ENCODE peak calls at places on chromosome 1, in four cellular contexts. L, Z, V and H are unnamed samples.

GRCh38 chr1:239155466-239155865 is 230.9 kb upstream of the CHRM3 start:
- DNase-seq in L (no peak), Z (no peak), V (no peak), H (no peak)

GRCh38 chr1:196401454-196401838 is 206.8 kb downstream of the KCNT2 start:
- DNase-seq in L (no peak), Z (no peak), V (no peak), H (peak; percentile 48)

GRCh38 chr1:10901091-10901893 is 104.8 kb upstream of the CASZ1 start:
- DNase-seq in L (peak; percentile 59), Z (peak; percentile 70), V (no peak), H (no peak)

GRCh38 chr1:72557446-72558049 is 275.2 kb upstream of the NEGR1 start:
- DNase-seq in L (no peak), Z (no peak), V (no peak), H (no peak)

GRCh38 chr1:18536356-18536755 is 55.6 kb downstream of the KLHDC7A start:
- DNase-seq in L (no peak), Z (no peak), V (no peak), H (no peak)

GRCh38 chr1:201262963-201263608 is 20.2 kb upstream of the PKP1 start:
- DNase-seq in L (peak; percentile 24), Z (peak; percentile 39), V (no peak), H (no peak)

GRCh38 chr1:210231846-210232523 is 611 bp upstream of the SERTAD4 start:
- DNase-seq in L (no peak), Z (peak; percentile 70), V (no peak), H (no peak)

GRCh38 chr1:93613895-93614294 is 67.7 kb downstream of the BCAR3 start:
- DNase-seq in L (no peak), Z (no peak), V (no peak), H (no peak)

GRCh38 chr1:226132731-226133503 is 53.6 kb downstream of the ACBD3 start:
- DNase-seq in L (no peak), Z (peak; percentile 10), V (no peak), H (no peak)

GRCh38 chr1:201748331-201748730 is 80.6 kb upstream of the IPO9 start:
- DNase-seq in L (no peak), Z (no peak), V (no peak), H (no peak)

GRCh38 chr1:30885580-30886513 is 22.7 kb downstream of the SDC3 start:
- DNase-seq in L (no peak), Z (no peak), V (no peak), H (no peak)

GRCh38 chr1:219733511-219733910 is 120.6 kb upstream of the ZC3H11B start:
- DNase-seq in L (no peak), Z (no peak), V (no peak), H (no peak)

GRCh38 chr1:19484793-19485361 is 462 bp downstream of the CAPZB start:
- DNase-seq in L (peak; percentile 77), Z (peak; percentile 76), V (no peak), H (no peak)

GRCh38 chr1:210123383-210123782 is 109.2 kb upstream of the SERTAD4 start:
- DNase-seq in L (no peak), Z (peak; percentile 40), V (no peak), H (no peak)

GRCh38 chr1:13778431-13778830 is 78.4 kb downstream of the PRDM2 start:
- DNase-seq in L (no peak), Z (no peak), V (no peak), H (no peak)

DNA sequence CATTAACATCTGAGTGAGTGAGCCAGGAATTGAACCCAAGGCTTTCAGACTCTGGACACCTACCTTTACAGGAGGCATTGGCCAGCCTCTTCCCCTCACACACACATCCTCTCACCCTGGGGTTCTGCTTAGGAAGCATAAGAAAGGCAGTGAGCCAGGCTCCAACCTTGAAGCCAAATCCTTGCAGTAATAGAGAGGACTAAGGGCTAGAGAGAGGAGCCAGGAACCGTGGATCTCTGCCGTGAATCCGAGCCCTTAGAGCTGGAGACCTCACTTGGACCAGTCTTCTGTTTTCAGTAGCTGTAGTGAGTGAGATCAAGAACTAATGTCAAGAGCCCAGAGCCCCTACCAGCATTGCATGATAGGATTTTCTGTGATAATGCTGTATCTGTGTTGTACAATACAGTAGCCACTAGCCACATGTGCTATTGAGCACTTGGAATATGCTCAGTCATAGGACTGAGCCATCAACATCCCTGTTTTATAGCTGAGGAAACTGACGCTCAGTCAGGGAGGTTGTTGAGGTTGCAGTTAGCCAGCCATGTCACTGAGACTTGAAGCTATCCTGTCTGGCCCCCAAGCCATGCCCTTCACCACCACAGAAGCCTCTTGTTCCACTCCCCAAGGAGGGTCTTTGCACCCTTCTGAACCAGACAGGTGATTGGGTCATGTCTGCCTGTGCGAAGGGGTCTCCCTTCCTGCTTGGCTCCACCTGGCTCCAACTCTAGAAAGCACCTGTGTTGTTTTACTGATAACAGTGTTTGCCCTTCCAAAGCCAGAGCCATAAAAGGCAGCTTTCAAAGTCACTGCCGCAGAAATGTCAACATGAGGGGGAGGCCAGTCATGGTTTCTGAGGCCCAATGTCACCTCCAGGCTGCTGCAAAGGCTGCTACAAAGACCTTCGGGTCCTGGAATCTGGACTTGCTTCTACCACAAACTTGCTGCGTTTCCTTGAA is 101.1 kb upstream of the JUN start:
- DNase-seq in L (no peak), Z (no peak), V (no peak), H (peak; percentile 98)
- TF ChIP-seq TCF12 in L (no peak), Z (no peak), V (no peak), H (peak; percentile 100)

GRCh38 chr1:149945206-149945605 is 8.5 kb upstream of the MTMR11 start:
- DNase-seq in L (no peak), Z (no peak), V (no peak), H (no peak)

GRCh38 chr1:149937779-149938178 is 1.1 kb upstream of the MTMR11 start:
- DNase-seq in L (no peak), Z (no peak), V (no peak), H (no peak)

GRCh38 chr1:149942885-149943284 is 6.2 kb upstream of the MTMR11 start:
- DNase-seq in L (no peak), Z (no peak), V (no peak), H (no peak)

GRCh38 chr1:149940427-149940826 is 3.7 kb upstream of the MTMR11 start:
- DNase-seq in L (no peak), Z (no peak), V (no peak), H (no peak)

GRCh38 chr1:149942207-149942606 is 5.5 kb upstream of the MTMR11 start:
- DNase-seq in L (no peak), Z (peak; percentile 82), V (no peak), H (peak; percentile 56)
- TF ChIP-seq TCF12 in L (no peak), Z (no peak), V (no peak), H (no peak)

DNA sequence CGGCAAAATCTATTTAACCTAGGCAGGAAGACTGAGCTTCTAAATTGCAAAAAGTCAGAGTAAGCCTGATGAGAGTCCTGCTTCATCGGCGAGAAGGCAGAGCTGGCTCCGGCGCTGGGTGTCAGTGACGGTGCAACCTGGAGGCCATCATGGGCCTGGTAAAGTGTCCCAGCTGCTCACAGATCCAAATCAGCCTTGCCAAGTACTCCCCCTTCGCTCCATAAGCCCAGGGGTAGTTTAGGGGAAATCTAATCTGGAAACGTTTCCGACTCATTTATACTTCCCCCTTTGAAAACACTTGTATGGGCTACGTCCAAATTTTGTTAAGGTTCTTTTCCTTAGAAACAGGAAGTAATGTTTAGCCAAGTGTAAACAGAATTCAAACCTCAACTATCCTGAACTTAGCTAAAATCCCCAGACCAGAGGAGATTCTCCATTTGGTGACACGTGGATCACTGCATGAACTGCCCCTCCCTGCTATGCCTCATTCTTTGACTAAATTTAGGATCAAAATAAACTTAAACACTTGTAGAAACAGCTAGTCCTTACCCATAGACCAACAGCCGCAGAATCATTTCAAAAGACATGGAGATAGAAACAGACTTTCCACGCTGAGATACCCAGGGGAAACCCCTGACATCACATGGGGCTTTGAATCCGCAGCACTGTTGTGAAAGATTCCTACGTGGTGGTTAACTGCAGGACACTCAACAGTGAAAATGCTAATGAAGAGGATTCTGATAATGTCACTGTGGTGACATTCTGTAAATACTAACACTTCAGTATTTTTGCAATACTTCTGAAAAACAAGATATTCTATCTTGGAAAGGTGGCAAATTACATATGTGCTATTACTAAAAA is 172.7 kb downstream of the TGFBR3 start:
- DNase-seq in L (no peak), Z (no peak), V (peak; percentile 55), H (no peak)
- TF ChIP-seq TCF12 in L (no peak), Z (no peak), V (no peak), H (no peak)

DNA sequence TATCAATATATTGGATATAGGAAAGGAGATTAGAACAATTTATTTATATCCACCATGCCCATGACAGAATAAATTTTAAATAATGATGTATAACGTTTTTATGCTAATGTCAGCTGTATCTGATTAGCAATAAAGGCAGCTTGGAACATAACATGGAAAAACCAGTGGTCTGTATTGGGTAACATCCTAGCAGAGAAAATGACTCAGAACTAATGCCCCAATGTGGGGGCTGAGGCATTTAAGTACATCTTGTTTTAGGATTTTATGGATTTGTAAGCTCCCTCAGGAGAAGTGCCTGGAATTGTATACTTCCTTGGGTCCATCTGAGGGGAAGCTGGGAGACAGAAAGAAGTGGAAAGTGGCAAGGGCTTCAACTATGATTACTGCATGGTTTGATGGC is 82.3 kb downstream of the HMCN1 start:
- DNase-seq in L (no peak), Z (no peak), V (no peak), H (no peak)
- TF ChIP-seq TCF12 in L (no peak), Z (no peak), V (no peak), H (no peak)

DNA sequence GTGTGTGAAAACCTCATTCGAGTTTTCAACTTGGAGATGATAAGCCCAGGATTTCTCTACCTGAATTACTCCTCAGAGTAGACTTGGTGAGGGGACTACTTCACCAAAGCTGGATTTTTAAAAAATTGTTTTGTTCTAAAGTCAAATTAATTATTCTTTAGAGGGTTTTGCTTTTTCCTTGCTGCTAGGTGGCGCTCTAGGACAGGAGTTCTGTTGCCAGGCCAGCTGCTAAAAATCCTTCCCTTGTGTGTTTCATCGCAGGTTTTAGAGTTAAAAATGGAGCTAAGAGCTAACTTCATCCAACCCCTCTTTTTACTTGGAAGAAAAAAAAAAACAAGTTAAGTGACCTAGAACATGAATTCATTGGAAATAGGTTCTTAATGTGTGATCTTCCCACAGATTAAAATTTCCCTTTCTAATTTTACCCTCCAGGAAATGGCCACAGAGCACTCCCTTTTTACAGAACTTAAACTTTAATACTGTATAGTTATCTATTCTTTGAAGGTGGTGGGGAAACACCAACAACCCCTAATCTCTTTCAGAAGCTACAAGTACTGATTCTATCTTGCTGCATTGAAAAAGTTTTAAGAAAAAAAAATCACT is 36.7 kb upstream of the FAM163A start:
- DNase-seq in L (peak; percentile 63), Z (peak; percentile 56), V (no peak), H (peak; percentile 46)
- TF ChIP-seq TCF12 in L (no peak), Z (no peak), V (peak; percentile 26), H (no peak)